ENCODE peak calls at places on chromosomes 6 and 20, in four cellular contexts. L is T-helper 9 cell, V is T-helper 1 cell, T is heart right ventricle. D is an unnamed sample.

GRCh38 chr6:75155586-75155985 is 50.3 kb downstream of the COL12A1 start:
- DNase-seq in L (no peak), V (no peak), T (no peak), D (no peak)

GRCh38 chr6:34128045-34128444 is 17.8 kb downstream of the GRM4 start:
- DNase-seq in L (no peak), V (no peak), T (no peak), D (no peak)

GRCh38 chr20:10239954-10240353 is 21.3 kb downstream of the SNAP25 start:
- DNase-seq in L (no peak), V (no peak), T (no peak), D (no peak)

GRCh38 chr6:82761674-82762345 is 303.8 kb downstream of the UBE3D start:
- DNase-seq in L (no peak), V (no peak), T (no peak), D (no peak)

GRCh38 chr6:435442-436307 is 44.1 kb downstream of the IRF4 start:
- DNase-seq in L (no peak), V (no peak), T (no peak), D (peak)

GRCh38 chr6:134589512-134589911 is 271.6 kb upstream of the SGK1 start:
- DNase-seq in L (no peak), V (no peak), T (no peak), D (no peak)

GRCh38 chr6:168495636-168496035 is 54.7 kb downstream of the SMOC2 start:
- DNase-seq in L (no peak), V (no peak), T (no peak), D (no peak)

GRCh38 chr6:89298680-89299450 is 16.2 kb downstream of the GABRR2 start:
- DNase-seq in L (peak), V (peak), T (no peak), D (no peak)

GRCh38 chr6:54074109-54074508 is 37.1 kb upstream of the MLIP start:
- DNase-seq in L (no peak), V (no peak), T (no peak), D (no peak)

GRCh38 chr6:21005816-21006553 is 471.7 kb downstream of the CDKAL1 start:
- DNase-seq in L (no peak), V (no peak), T (no peak), D (no peak)

D was measured in right atrium auricular region.